ENCODE peak calls at places on chromosome 4, in seven cellular contexts. W is RWPE2, V is GM12878, C is Caco-2, D is SK-N-SH, T is stomach, Q is lower lobe of right lung. P is an unnamed sample.

GRCh38 chr4:102554482-102554881 is 53.3 kb downstream of the NFKB1 start:
- DNase-seq in W (no peak), V (no peak), C (no peak), D (no peak), T (no peak), Q (no peak), P (peak; percentile 55)

GRCh38 chr4:184651899-184652298 is 2.4 kb downstream of the PRIMPOL start:
- DNase-seq in W (no peak), V (no peak), C (no peak), D (no peak), T (no peak), Q (no peak), P (no peak)

GRCh38 chr4:42341518-42342026 is 55.7 kb upstream of the SHISA3 start:
- DNase-seq in W (no peak), V (no peak), C (no peak), D (no peak), T (no peak), Q (no peak), P (no peak)

GRCh38 chr4:107060388-107060787 is 24.3 kb upstream of the DKK2 start:
- DNase-seq in W (no peak), V (no peak), C (no peak), D (no peak), T (no peak), Q (no peak), P (no peak)

GRCh38 chr4:4185528-4185927 is 41.2 kb downstream of the OTOP1 start:
- DNase-seq in W (no peak), V (no peak), C (no peak), D (no peak), T (no peak), Q (no peak), P (no peak)

GRCh38 chr4:158302076-158302866 is 92.0 kb downstream of the TMEM144 start:
- DNase-seq in W (peak; percentile 66), V (no peak), C (no peak), D (no peak), T (no peak), Q (no peak), P (no peak)

GRCh38 chr4:113686950-113687718 is 74.4 kb downstream of the CAMK2D start:
- DNase-seq in W (no peak), V (peak; percentile 39), C (no peak), D (no peak), T (no peak), Q (no peak), P (no peak)

GRCh38 chr4:46016306-46016705 is 107.5 kb downstream of the GABRG1 start:
- DNase-seq in W (no peak), V (no peak), C (no peak), D (no peak), T (no peak), Q (no peak), P (no peak)

GRCh38 chr4:120754590-120754989 is 167.9 kb downstream of the PRDM5 start:
- DNase-seq in W (no peak), V (no peak), C (no peak), D (no peak), T (no peak), Q (no peak), P (no peak)

GRCh38 chr4:176500894-176501293 is 181.1 kb downstream of the SPCS3 start:
- DNase-seq in W (no peak), V (no peak), C (no peak), D (no peak), T (no peak), Q (no peak), P (no peak)

GRCh38 chr4:55083771-55084170 is 41.6 kb downstream of the KDR start:
- DNase-seq in W (no peak), V (no peak), C (no peak), D (no peak), T (no peak), Q (no peak), P (no peak)

GRCh38 chr4:150828159-150828558 is 186.9 kb downstream of the LRBA start:
- DNase-seq in W (no peak), V (peak; percentile 77), C (no peak), D (no peak), T (no peak), Q (no peak), P (no peak)

GRCh38 chr4:101288365-101289145 is 58.8 kb downstream of the PPP3CA start:
- DNase-seq in W (no peak), V (no peak), C (no peak), D (no peak), T (no peak), Q (no peak), P (no peak)

GRCh38 chr4:119025440-119025839 is 110.2 kb upstream of the MYOZ2 start:
- DNase-seq in W (no peak), V (no peak), C (no peak), D (no peak), T (peak; percentile 48), Q (peak; percentile 73), P (no peak)

GRCh38 chr4:79042079-79042674 is 102.9 kb upstream of the PAQR3 start:
- DNase-seq in W (no peak), V (no peak), C (no peak), D (peak; percentile 46), T (no peak), Q (no peak), P (no peak)

GRCh38 chr4:11098461-11098860 is 330.2 kb downstream of the HS3ST1 start:
- DNase-seq in W (no peak), V (peak; percentile 24), C (no peak), D (no peak), T (no peak), Q (no peak), P (no peak)

GRCh38 chr4:53714377-53715140 is 123.3 kb upstream of the LNX1 start:
- DNase-seq in W (no peak), V (no peak), C (no peak), D (no peak), T (no peak), Q (no peak), P (no peak)

GRCh38 chr4:53712326-53712725 is 121.0 kb upstream of the LNX1 start:
- DNase-seq in W (no peak), V (no peak), C (no peak), D (peak; percentile 9), T (peak; percentile 28), Q (no peak), P (no peak)

GRCh38 chr4:53713296-53713695 is 122.0 kb upstream of the LNX1 start:
- DNase-seq in W (no peak), V (no peak), C (no peak), D (no peak), T (no peak), Q (no peak), P (no peak)

GRCh38 chr4:53711916-53712315 is 120.6 kb upstream of the LNX1 start:
- DNase-seq in W (no peak), V (no peak), C (no peak), D (no peak), T (no peak), Q (no peak), P (no peak)

DNA sequence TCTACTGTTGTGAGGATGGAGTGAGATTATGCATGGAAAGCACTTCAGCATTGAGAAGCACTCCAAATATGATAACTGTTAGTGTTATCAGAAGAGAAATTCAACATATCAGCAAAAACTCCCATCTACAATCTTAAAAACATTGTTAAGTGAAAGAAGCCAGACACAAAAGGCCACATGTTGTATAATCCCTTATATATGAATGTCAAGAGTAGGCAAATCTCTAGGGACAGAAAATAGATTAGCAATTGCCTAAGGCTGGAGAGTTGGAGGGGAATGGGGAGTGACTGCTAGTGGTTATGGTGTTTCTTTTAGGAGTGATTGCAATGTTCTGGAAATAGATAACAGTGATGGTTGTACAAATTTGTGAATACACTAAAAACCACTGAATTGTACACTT is 122.5 kb upstream of the LNX1 start:
- DNase-seq in W (no peak), V (no peak), C (no peak), D (peak; percentile 42), T (no peak), Q (no peak), P (no peak)
- H3K4me1 ChIP-seq in W (peaks cover 2% of the 10 kb centered on the region), V (no peaks in the 10 kb centered on the region), C (no peaks in the 10 kb centered on the region), D (peaks cover 22% of the 10 kb centered on the region), T (peaks cover 3% of the 10 kb centered on the region), Q (peaks cover 6% of the 10 kb centered on the region), P (no peaks in the 10 kb centered on the region)

GRCh38 chr4:2126309-2127043 is 67.3 kb downstream of the NAT8L start:
- DNase-seq in W (no peak), V (no peak), C (no peak), D (no peak), T (no peak), Q (no peak), P (no peak)
- H3K4me1 ChIP-seq in W (no peaks in the 10 kb centered on the region), V (no peaks in the 10 kb centered on the region), C (no peaks in the 10 kb centered on the region), D (no peaks in the 10 kb centered on the region), T (no peaks in the 10 kb centered on the region), Q (no peaks in the 10 kb centered on the region), P (no peaks in the 10 kb centered on the region)

GRCh38 chr4:152099555-152099954 is 338.7 kb upstream of the GATB start:
- DNase-seq in W (no peak), V (no peak), C (no peak), D (no peak), T (no peak), Q (no peak), P (no peak)

GRCh38 chr4:152099061-152099425 is 338.2 kb upstream of the GATB start:
- DNase-seq in W (no peak), V (no peak), C (no peak), D (no peak), T (no peak), Q (no peak), P (no peak)

GRCh38 chr4:152098365-152099060 is 337.7 kb upstream of the GATB start:
- DNase-seq in W (no peak), V (no peak), C (no peak), D (no peak), T (no peak), Q (no peak), P (no peak)

GRCh38 chr4:152095701-152096070 is 334.9 kb upstream of the GATB start:
- DNase-seq in W (no peak), V (no peak), C (no peak), D (no peak), T (no peak), Q (no peak), P (no peak)

GRCh38 chr4:152097371-152097770 is 336.6 kb upstream of the GATB start:
- DNase-seq in W (no peak), V (no peak), C (no peak), D (no peak), T (no peak), Q (no peak), P (no peak)
- H3K4me1 ChIP-seq in W (peaks cover 21% of the 10 kb centered on the region), V (peaks cover 8% of the 10 kb centered on the region), C (peaks cover 26% of the 10 kb centered on the region), D (no peaks in the 10 kb centered on the region), T (peaks cover 25% of the 10 kb centered on the region), Q (peaks cover 10% of the 10 kb centered on the region), P (no peaks in the 10 kb centered on the region)

GRCh38 chr4:6990661-6991060 is 52.5 kb upstream of the TADA2B start:
- DNase-seq in W (no peak), V (no peak), C (no peak), D (no peak), T (no peak), Q (no peak), P (no peak)
- H3K4me1 ChIP-seq in W (peaks cover 45% of the 10 kb centered on the region), V (peaks cover 34% of the 10 kb centered on the region), C (peaks cover 13% of the 10 kb centered on the region), D (peaks cover 18% of the 10 kb centered on the region), T (peaks cover 71% of the 10 kb centered on the region), Q (peaks cover 59% of the 10 kb centered on the region), P (peaks cover 13% of the 10 kb centered on the region)

DNA sequence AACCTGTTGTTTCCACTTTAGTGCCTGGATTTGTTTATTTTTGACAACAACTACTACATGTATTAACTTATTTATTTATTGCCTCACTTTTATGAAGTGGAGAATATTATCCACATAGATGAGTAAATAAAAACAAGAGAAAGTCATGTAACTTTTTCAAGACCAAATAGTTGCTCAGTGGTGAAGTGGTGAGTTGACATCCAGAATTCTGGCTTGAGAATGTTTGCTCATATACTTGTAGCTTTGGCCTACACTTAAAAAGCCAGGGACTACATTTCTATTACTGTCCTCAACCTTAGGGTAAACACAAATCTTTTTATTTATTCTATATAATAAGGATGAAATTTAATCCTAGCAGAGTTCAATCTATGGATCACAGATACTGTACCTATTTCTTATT is 47.7 kb upstream of the GALNTL6 start:
- DNase-seq in W (no peak), V (no peak), C (no peak), D (no peak), T (no peak), Q (no peak), P (no peak)
- H3K4me1 ChIP-seq in W (no peaks in the 10 kb centered on the region), V (no peaks in the 10 kb centered on the region), C (no peaks in the 10 kb centered on the region), D (no peaks in the 10 kb centered on the region), T (no peaks in the 10 kb centered on the region), Q (no peaks in the 10 kb centered on the region), P (no peaks in the 10 kb centered on the region)

P was measured in endodermal cell.